ENCODE peak calls at places on chromosome 7, in seven cellular contexts. I is upper lobe of right lung, B is heart right ventricle, A is fibroblast of lung, G is hepatocyte, V is right atrium auricular region, E is epithelial cell of proximal tubule. H is an unnamed sample.

GRCh38 chr7:64876792-64877713 is 26.0 kb upstream of the ZNF273 start:
- DNase-seq in I (peak), B (peak), A (no peak), G (peak), V (peak), E (no peak), H (peak)

GRCh38 chr7:151485006-151485732 is 34.5 kb downstream of the RHEB start:
- DNase-seq in I (no peak), B (no peak), A (peak), G (no peak), V (no peak), E (no peak), H (no peak)

GRCh38 chr7:103821105-103821504 is 168.4 kb downstream of the RELN start:
- DNase-seq in I (no peak), B (no peak), A (no peak), G (no peak), V (no peak), E (no peak), H (no peak)

GRCh38 chr7:99000196-99000903 is 122.0 kb downstream of the TRRAP start:
- DNase-seq in I (peak), B (no peak), A (no peak), G (no peak), V (peak), E (no peak), H (no peak)

GRCh38 chr7:132778761-132779160 is 202.5 kb upstream of the PLXNA4 start:
- DNase-seq in I (no peak), B (no peak), A (no peak), G (no peak), V (no peak), E (no peak), H (no peak)

GRCh38 chr7:28364082-28364481 is 48.2 kb upstream of the CREB5 start:
- DNase-seq in I (no peak), B (no peak), A (no peak), G (no peak), V (no peak), E (no peak), H (no peak)

GRCh38 chr7:96720843-96721242 is 11.2 kb upstream of the SEM1 start:
- DNase-seq in I (no peak), B (no peak), A (peak), G (peak), V (no peak), E (no peak), H (no peak)

GRCh38 chr7:34454381-34454780 is 203.6 kb upstream of the NPSR1 start:
- DNase-seq in I (no peak), B (no peak), A (no peak), G (no peak), V (no peak), E (no peak), H (no peak)

GRCh38 chr7:87926581-87927461 is 7.2 kb upstream of the ADAM22 start:
- DNase-seq in I (no peak), B (no peak), A (no peak), G (peak), V (no peak), E (no peak), H (no peak)

GRCh38 chr7:26515462-26515861 is 223.8 kb downstream of the SNX10 start:
- DNase-seq in I (no peak), B (no peak), A (no peak), G (no peak), V (no peak), E (no peak), H (no peak)

GRCh38 chr7:47392241-47392759 is 189.6 kb downstream of the TNS3 start:
- DNase-seq in I (peak), B (peak), A (peak), G (peak), V (peak), E (no peak), H (no peak)
- TF ChIP-seq CTCF in I (peak), B (peak), A (peak), G (peak), V (peak), E (no peak), H (no peak)

GRCh38 chr7:48101880-48102448 is 12.9 kb downstream of the UPP1 start:
- DNase-seq in I (no peak), B (no peak), A (no peak), G (no peak), V (no peak), E (no peak), H (no peak)
- TF ChIP-seq CTCF in I (peak), B (no peak), A (peak), G (no peak), V (no peak), E (peak), H (peak)

GRCh38 chr7:1159933-1160664 is at the start of gene ZFAND2A:
- DNase-seq in I (peak), B (peak), A (peak), G (peak), V (peak), E (peak), H (peak)

GRCh38 chr7:1160665-1161010 is 642 bp upstream of the ZFAND2A start:
- DNase-seq in I (no peak), B (no peak), A (no peak), G (no peak), V (no peak), E (no peak), H (no peak)

GRCh38 chr7:1168422-1168821 is 8.4 kb upstream of the ZFAND2A start:
- DNase-seq in I (no peak), B (no peak), A (no peak), G (no peak), V (no peak), E (no peak), H (no peak)

GRCh38 chr7:1163121-1163520 is 3.1 kb upstream of the ZFAND2A start:
- DNase-seq in I (no peak), B (no peak), A (no peak), G (no peak), V (no peak), E (no peak), H (no peak)

DNA sequence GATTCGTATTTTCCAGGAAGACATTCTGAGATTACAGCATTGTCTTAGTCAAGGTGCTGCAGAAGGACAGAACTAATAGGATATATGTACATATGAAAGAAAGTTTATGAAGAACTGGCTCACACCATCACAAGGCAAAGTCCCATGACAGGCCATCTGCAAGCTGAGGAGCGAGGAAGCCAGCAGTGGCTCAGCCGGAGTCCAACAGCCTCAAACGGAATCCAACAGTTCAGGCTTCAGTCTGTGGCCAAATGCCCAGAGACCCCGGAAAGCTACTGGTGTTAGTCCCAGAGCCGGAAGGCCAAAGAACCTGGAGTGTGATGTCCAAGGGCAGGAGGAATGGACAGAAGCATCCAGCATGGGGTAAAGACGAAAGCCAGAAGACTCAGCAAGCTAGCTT is 4.4 kb upstream of the ZFAND2A start:
- DNase-seq in I (no peak), B (no peak), A (no peak), G (no peak), V (no peak), E (no peak), H (no peak)
- TF ChIP-seq CTCF in I (no peak), B (no peak), A (no peak), G (no peak), V (no peak), E (no peak), H (no peak)

GRCh38 chr7:22094413-22095304 is 149.0 kb upstream of the CDCA7L start:
- DNase-seq in I (no peak), B (no peak), A (no peak), G (no peak), V (no peak), E (no peak), H (no peak)
- TF ChIP-seq CTCF in I (no peak), B (no peak), A (peak), G (no peak), V (no peak), E (no peak), H (no peak)

GRCh38 chr7:18320422-18320821 is 175.1 kb upstream of the HDAC9 start:
- DNase-seq in I (peak), B (no peak), A (no peak), G (no peak), V (no peak), E (no peak), H (no peak)

GRCh38 chr7:18315241-18315640 is 180.3 kb upstream of the HDAC9 start:
- DNase-seq in I (no peak), B (no peak), A (no peak), G (no peak), V (no peak), E (no peak), H (no peak)

GRCh38 chr7:18317956-18318355 is 177.6 kb upstream of the HDAC9 start:
- DNase-seq in I (no peak), B (no peak), A (no peak), G (no peak), V (no peak), E (no peak), H (no peak)

DNA sequence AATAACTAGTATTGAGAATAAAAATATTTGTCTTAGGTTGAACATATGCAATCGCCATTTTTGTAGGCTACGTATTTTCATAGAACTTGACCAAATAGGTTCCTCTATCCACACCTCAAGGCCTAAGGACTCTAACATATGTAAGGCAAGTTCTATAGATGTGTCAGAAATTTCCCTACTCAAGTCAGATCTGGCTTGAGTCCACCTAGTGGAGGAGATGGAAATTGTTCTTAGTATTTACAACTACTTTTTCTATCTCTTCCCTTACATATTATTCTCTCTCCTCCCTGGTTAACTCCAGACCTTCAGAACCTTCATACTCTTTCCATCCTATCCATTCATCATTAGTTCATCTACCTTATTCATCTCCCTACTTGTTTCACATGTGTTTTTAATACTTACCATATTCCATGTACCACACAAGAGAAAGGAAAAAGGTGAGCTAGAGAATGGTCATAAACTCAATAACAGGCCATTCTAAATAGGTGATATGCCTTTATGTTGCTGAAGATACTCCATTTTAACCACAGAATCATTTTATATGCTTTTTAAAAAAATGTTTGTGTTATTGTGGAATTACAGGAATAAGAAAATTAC is 174.5 kb upstream of the HDAC9 start:
- DNase-seq in I (no peak), B (no peak), A (peak), G (peak), V (no peak), E (no peak), H (no peak)
- TF ChIP-seq CTCF in I (peak), B (peak), A (peak), G (peak), V (peak), E (peak), H (peak)

GRCh38 chr7:32427769-32428291 is 62.4 kb downstream of the LSM5 start:
- DNase-seq in I (peak), B (peak), A (peak), G (peak), V (no peak), E (peak), H (peak)
- TF ChIP-seq CTCF in I (peak), B (no peak), A (peak), G (peak), V (peak), E (peak), H (no peak)

GRCh38 chr7:153188630-153189029 is 429.1 kb downstream of the ACTR3B start:
- DNase-seq in I (no peak), B (no peak), A (no peak), G (no peak), V (no peak), E (peak), H (no peak)

GRCh38 chr7:153190986-153191385 is 431.4 kb downstream of the ACTR3B start:
- DNase-seq in I (no peak), B (no peak), A (no peak), G (no peak), V (no peak), E (no peak), H (no peak)

GRCh38 chr7:153190452-153190851 is 430.9 kb downstream of the ACTR3B start:
- DNase-seq in I (no peak), B (no peak), A (no peak), G (no peak), V (no peak), E (no peak), H (no peak)

GRCh38 chr7:153188161-153188560 is 428.6 kb downstream of the ACTR3B start:
- DNase-seq in I (no peak), B (no peak), A (no peak), G (no peak), V (no peak), E (no peak), H (no peak)

GRCh38 chr7:153193144-153193595 is 433.6 kb downstream of the ACTR3B start:
- DNase-seq in I (peak), B (no peak), A (no peak), G (peak), V (no peak), E (no peak), H (no peak)
- TF ChIP-seq CTCF in I (peak), B (peak), A (no peak), G (peak), V (peak), E (peak), H (no peak)